ENCODE peak calls at places on chromosomes 7 and 10, in four cellular contexts. S, I, O and D are unnamed samples.

GRCh38 chr7:4715385-4715770 is 33.3 kb downstream of the FOXK1 start:
- DNase-seq in S (no peak), I (no peak), O (no peak), D (peak; percentile 89)

GRCh38 chr7:137967143-137968018 is 34.5 kb downstream of the CREB3L2 start:
- DNase-seq in S (no peak), I (no peak), O (no peak), D (no peak)

GRCh38 chr7:106535234-106536026 is 125.5 kb downstream of the CCDC71L start:
- DNase-seq in S (no peak), I (no peak), O (no peak), D (no peak)

GRCh38 chr10:110617455-110618162 is 26.5 kb upstream of the RBM20 start:
- DNase-seq in S (no peak), I (no peak), O (no peak), D (no peak)

GRCh38 chr10:132595021-132595420 is 57.4 kb downstream of the INPP5A start:
- DNase-seq in S (no peak), I (no peak), O (no peak), D (no peak)

GRCh38 chr7:80014507-80014906 is 120.1 kb upstream of the GNAI1 start:
- DNase-seq in S (no peak), I (no peak), O (no peak), D (peak; percentile 1)

GRCh38 chr7:131459256-131459655 is 97.2 kb downstream of the PODXL start:
- DNase-seq in S (no peak), I (no peak), O (no peak), D (peak; percentile 21)

GRCh38 chr10:110615057-110615630 is 29.0 kb upstream of the RBM20 start:
- DNase-seq in S (no peak), I (no peak), O (no peak), D (no peak)

GRCh38 chr10:677038-677437 is 12.4 kb downstream of the DIP2C start:
- DNase-seq in S (no peak), I (no peak), O (no peak), D (peak; percentile 10)

GRCh38 chr7:21887779-21888178 is 57.9 kb downstream of the CDCA7L start:
- DNase-seq in S (no peak), I (no peak), O (no peak), D (no peak)

GRCh38 chr7:69620063-69620462 is 21.8 kb downstream of the AUTS2 start:
- DNase-seq in S (no peak), I (no peak), O (no peak), D (no peak)

GRCh38 chr7:26691886-26692285 is 172.5 kb downstream of the SKAP2 start:
- DNase-seq in S (no peak), I (no peak), O (no peak), D (no peak)

GRCh38 chr7:139906879-139907278 is 77.8 kb downstream of the TBXAS1 start:
- DNase-seq in S (no peak), I (no peak), O (no peak), D (no peak)

GRCh38 chr7:99177165-99177564 is 30.8 kb downstream of the KPNA7 start:
- DNase-seq in S (no peak), I (no peak), O (no peak), D (no peak)

GRCh38 chr10:28457110-28457509 is 75.8 kb upstream of the WAC start:
- DNase-seq in S (no peak), I (no peak), O (no peak), D (no peak)

GRCh38 chr10:118003146-118003545 is 43.6 kb downstream of the RAB11FIP2 start:
- DNase-seq in S (no peak), I (no peak), O (no peak), D (no peak)

GRCh38 chr7:36280840-36281812 is 108.5 kb upstream of the ANLN start:
- DNase-seq in S (peak; percentile 69), I (peak; percentile 33), O (peak; percentile 42), D (peak; percentile 51)

GRCh38 chr7:120841608-120842007 is 16.3 kb downstream of the TSPAN12 start:
- DNase-seq in S (no peak), I (no peak), O (no peak), D (no peak)

GRCh38 chr7:25628446-25628845 is 400.2 kb upstream of the NPVF start:
- DNase-seq in S (no peak), I (no peak), O (no peak), D (no peak)

GRCh38 chr10:79241990-79242619 is 105.2 kb upstream of the PPIF start:
- DNase-seq in S (peak; percentile 83), I (peak; percentile 85), O (peak; percentile 88), D (peak; percentile 71)

GRCh38 chr10:78597791-78598555 is 470.8 kb upstream of the ZMIZ1 start:
- DNase-seq in S (no peak), I (no peak), O (no peak), D (no peak)

GRCh38 chr7:28408105-28408973 is 4.0 kb upstream of the CREB5 start:
- DNase-seq in S (peak; percentile 31), I (no peak), O (peak; percentile 29), D (no peak)

GRCh38 chr7:1144269-1144771 is 15.7 kb downstream of the ZFAND2A start:
- DNase-seq in S (peak; percentile 92), I (no peak), O (peak; percentile 68), D (peak; percentile 39)
- TF ChIP-seq CTCF in S (peak; percentile 70), I (peak; percentile 47), O (peak; percentile 43), D (peak; percentile 39)

DNA sequence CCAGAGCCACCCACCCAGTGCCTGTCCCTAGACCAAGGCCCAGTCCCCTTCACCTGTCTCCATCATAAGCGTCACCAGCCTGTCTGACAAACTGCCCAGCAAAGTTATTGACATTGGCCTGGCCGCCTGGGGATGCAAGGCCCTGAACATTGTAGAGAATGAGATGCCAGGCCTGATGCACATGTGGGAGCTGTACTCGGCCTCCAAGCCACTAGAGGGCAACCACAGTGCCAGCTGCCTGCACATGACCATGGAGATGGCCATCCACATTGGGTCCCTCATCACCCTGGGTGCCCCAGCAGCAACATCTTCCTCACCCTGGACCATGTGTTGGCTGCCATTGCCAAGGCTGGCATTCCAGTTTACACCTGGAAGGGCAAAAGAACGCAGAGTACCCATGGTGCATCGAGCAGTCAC is 63.7 kb upstream of the ANTXRL start:
- DNase-seq in S (no peak), I (no peak), O (no peak), D (no peak)
- TF ChIP-seq CTCF in S (peak; percentile 39), I (peak; percentile 37), O (no peak), D (no peak)

GRCh38 chr7:135078051-135078450 is 69.8 kb upstream of the TMEM140 start:
- DNase-seq in S (no peak), I (no peak), O (no peak), D (no peak)
- TF ChIP-seq CTCF in S (no peak), I (no peak), O (no peak), D (no peak)

GRCh38 chr7:365593-365992 is 75.6 kb downstream of the FOXL3 start:
- DNase-seq in S (no peak), I (no peak), O (no peak), D (no peak)
- TF ChIP-seq CTCF in S (no peak), I (no peak), O (no peak), D (no peak)

GRCh38 chr10:71268247-71268691 is 50.8 kb upstream of the SLC29A3 start:
- DNase-seq in S (no peak), I (no peak), O (no peak), D (no peak)
- TF ChIP-seq CTCF in S (peak; percentile 66), I (peak; percentile 17), O (no peak), D (peak; percentile 66)

DNA sequence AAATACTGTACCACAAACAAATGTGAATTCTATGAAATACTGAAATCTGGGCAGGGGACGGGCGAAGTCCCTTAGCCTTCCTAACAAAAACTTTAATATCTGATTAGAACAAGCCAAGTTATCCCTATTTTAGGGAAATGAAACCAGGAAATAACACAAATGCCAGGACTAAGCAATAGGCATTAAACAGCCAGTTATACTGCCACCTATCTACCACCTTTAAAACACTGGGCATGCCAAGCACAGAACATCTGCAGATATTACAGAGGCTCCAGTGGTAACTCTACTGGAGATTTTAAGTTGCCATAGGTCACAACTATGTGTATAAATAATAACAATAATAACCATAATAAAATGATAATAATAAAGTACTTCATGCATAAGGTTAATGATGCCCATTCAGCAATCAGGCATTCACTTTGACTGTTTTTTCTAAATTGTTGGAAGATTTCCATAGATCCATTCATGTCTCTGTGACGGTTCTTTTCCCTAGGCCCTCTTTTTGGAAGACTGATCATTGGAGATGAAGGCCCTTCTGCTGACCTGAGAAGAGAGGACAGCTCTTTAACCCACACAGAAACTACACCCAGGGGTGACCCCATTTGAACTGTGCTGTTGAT is 195.7 kb downstream of the CACNA2D1 start:
- DNase-seq in S (peak; percentile 41), I (no peak), O (no peak), D (peak; percentile 6)
- TF ChIP-seq CTCF in S (peak; percentile 77), I (peak; percentile 53), O (no peak), D (peak; percentile 74)

GRCh38 chr10:70540789-70541360 is 61.7 kb downstream of the PRF1 start:
- DNase-seq in S (no peak), I (no peak), O (no peak), D (no peak)
- TF ChIP-seq CTCF in S (no peak), I (no peak), O (no peak), D (no peak)

DNA sequence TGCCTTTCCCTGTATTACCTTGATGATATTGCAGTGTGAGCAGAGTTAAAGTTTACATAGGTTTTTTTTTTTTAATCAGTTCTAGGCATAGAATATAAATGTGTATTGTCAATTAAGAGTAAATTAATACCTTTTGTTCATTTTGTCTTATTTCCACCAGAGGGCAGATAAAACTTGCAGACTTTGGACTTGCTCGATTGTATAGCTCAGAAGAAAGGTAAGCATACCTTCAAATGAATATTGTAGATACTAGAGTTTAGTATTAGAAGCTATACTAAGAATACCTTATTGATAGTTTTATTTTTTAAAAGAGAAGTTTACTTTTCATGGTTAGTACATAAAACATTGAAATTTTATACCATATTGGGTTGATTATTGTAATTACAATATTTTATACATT is 86.8 kb downstream of the MPLKIP start:
- DNase-seq in S (no peak), I (no peak), O (no peak), D (no peak)
- TF ChIP-seq CTCF in S (peak; percentile 57), I (no peak), O (no peak), D (peak; percentile 31)